ENCODE peak calls at places on chromosome 4, in seven cellular contexts. A is lower lobe of right lung, O is OCI-LY7, V is spleen, W is kidney, U is AG04450, R is psoas muscle. E is an unnamed sample.

GRCh38 chr4:7154351-7154981 is 37.9 kb upstream of the SORCS2 start:
- DNase-seq in R (peak), U (no peak), W (no peak), O (no peak), V (peak), A (peak), E (no peak)

GRCh38 chr4:74006009-74006476 is 7.6 kb upstream of the CXCL5 start:
- DNase-seq in O (no peak), W (no peak), R (no peak), U (no peak), A (no peak), V (no peak), E (no peak)

GRCh38 chr4:54165438-54165837 is 63.7 kb upstream of the PDGFRA start:
- DNase-seq in A (no peak), V (no peak), R (no peak), W (no peak), U (peak), O (no peak), E (no peak)

GRCh38 chr4:159904906-159905305 is 802.0 kb downstream of the RAPGEF2 start:
- DNase-seq in W (no peak), A (no peak), U (no peak), V (no peak), O (no peak), R (no peak), E (no peak)

GRCh38 chr4:2788532-2789103 is 4.3 kb upstream of the SH3BP2 start:
- DNase-seq in V (peak), W (peak), R (peak), O (no peak), U (no peak), A (peak), E (peak)

GRCh38 chr4:146235654-146236570 is 21.6 kb downstream of the REELD1 start:
- DNase-seq in U (no peak), A (peak), R (no peak), V (no peak), W (no peak), O (no peak), E (peak)

GRCh38 chr4:79467246-79467932 is 59.4 kb upstream of the GK2 start:
- DNase-seq in U (no peak), V (no peak), R (no peak), A (no peak), W (no peak), O (no peak), E (no peak)

GRCh38 chr4:20995591-20995990 is 295.3 kb downstream of the PACRGL start:
- DNase-seq in W (no peak), A (no peak), R (no peak), U (no peak), V (no peak), O (no peak), E (no peak)

GRCh38 chr4:16667464-16667863 is 231.0 kb downstream of the LDB2 start:
- DNase-seq in R (no peak), O (no peak), A (no peak), U (peak), V (no peak), W (no peak), E (no peak)

GRCh38 chr4:10733016-10733415 is 48.4 kb upstream of the CLNK start:
- DNase-seq in A (no peak), R (no peak), W (no peak), U (no peak), V (no peak), O (no peak), E (no peak)

GRCh38 chr4:145804134-145804533 is 124.2 kb downstream of the C4orf51 start:
- DNase-seq in U (peak), O (no peak), R (no peak), W (no peak), A (no peak), V (no peak), E (no peak)

GRCh38 chr4:159455675-159456235 is 352.9 kb downstream of the RAPGEF2 start:
- DNase-seq in A (no peak), V (no peak), O (peak), R (no peak), W (no peak), U (no peak), E (no peak)

GRCh38 chr4:94455081-94455480 is 3.3 kb downstream of the PDLIM5 start:
- DNase-seq in U (peak), W (peak), O (no peak), R (peak), V (no peak), A (peak), E (peak)

GRCh38 chr4:115030281-115030680 is 83.1 kb downstream of the NDST4 start:
- DNase-seq in W (no peak), V (no peak), U (no peak), R (no peak), A (no peak), O (no peak), E (no peak)

GRCh38 chr4:185811509-185812364 is at the start of gene SORBS2:
- DNase-seq in V (peak), W (peak), A (peak), R (no peak), O (peak), U (no peak), E (no peak)

GRCh38 chr4:958836-959337 is 14.5 kb downstream of the DGKQ start:
- DNase-seq in W (peak), R (peak), A (no peak), O (no peak), V (peak), U (no peak), E (peak)

GRCh38 chr4:959338-960139 is 13.8 kb downstream of the DGKQ start:
- DNase-seq in O (no peak), A (no peak), W (peak), U (no peak), V (peak), R (peak), E (peak)

GRCh38 chr4:961651-962230 is 11.6 kb downstream of the DGKQ start:
- DNase-seq in V (peak), W (peak), A (no peak), U (no peak), O (no peak), R (peak), E (no peak)

GRCh38 chr4:960736-961650 is 12.4 kb downstream of the DGKQ start:
- DNase-seq in W (peak), O (no peak), V (peak), A (no peak), U (no peak), R (peak), E (peak)

DNA sequence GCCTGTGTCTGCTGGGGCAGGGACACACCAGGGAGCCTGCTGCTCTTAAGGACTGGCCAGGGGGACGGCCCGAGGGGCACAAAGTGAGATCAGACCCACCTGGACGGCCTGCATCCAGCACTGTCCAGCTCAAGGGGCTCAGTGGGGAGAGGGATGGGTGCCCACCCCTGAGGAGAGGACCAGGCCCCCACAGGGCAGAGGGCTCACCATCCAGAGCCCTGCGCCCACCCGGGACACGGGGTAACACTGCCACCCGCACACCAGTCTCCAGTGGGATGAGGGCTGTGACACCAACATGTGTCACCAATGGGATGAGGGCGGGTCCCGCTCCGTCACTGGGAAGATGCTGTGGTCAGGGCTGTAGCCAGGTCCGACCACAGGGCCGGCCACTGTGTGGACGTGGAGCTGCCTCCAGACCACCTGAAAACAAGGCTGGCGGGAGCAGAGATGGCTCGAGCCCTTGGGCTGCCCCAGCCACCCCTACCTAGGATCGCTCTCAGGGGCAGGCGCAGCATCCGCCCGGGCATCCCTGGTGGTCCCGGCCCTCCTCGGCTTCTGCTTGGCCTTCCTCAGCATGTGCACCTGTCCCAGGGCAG is 13.1 kb downstream of the DGKQ start:
- DNase-seq in A (no peak), V (peak), W (peak), O (no peak), U (no peak), R (peak), E (peak)
- H3K27ac ChIP-seq in A (no peak), V (no peak), W (no peak), O (no peak), U (no peak), R (no peak), E (no peak)

GRCh38 chr4:134200811-134201215 is 776 bp downstream of the PABPC4L start:
- DNase-seq in U (no peak), A (peak), W (peak), R (peak), V (peak), O (no peak), E (peak)
- H3K27ac ChIP-seq in U (no peak), A (no peak), W (peak), R (peak), V (no peak), O (no peak), E (no peak)

GRCh38 chr4:163540448-163540847 is 46.0 kb downstream of the TMA16 start:
- DNase-seq in W (no peak), R (no peak), O (no peak), U (no peak), V (no peak), A (no peak), E (no peak)

GRCh38 chr4:163542275-163542674 is 47.8 kb downstream of the TMA16 start:
- DNase-seq in R (no peak), O (no peak), U (no peak), V (no peak), W (no peak), A (no peak), E (no peak)

GRCh38 chr4:163536101-163536500 is 41.6 kb downstream of the TMA16 start:
- DNase-seq in V (no peak), W (no peak), A (no peak), R (no peak), O (no peak), U (peak), E (no peak)

GRCh38 chr4:163544407-163545038 is 50.0 kb downstream of the TMA16 start:
- DNase-seq in U (no peak), O (peak), R (peak), W (peak), V (peak), A (peak), E (peak)

GRCh38 chr4:163540977-163541376 is 46.5 kb downstream of the TMA16 start:
- DNase-seq in V (no peak), O (no peak), U (peak), A (no peak), R (no peak), W (no peak), E (no peak)
- H3K27ac ChIP-seq in V (no peak), O (no peak), U (peak), A (no peak), R (no peak), W (no peak), E (peak)

GRCh38 chr4:41215155-41215554 is 813 bp upstream of the APBB2 start:
- DNase-seq in U (no peak), O (no peak), W (no peak), A (no peak), V (no peak), R (no peak), E (no peak)

GRCh38 chr4:41215969-41216293 is 1.6 kb upstream of the APBB2 start:
- DNase-seq in O (no peak), A (no peak), R (no peak), U (no peak), W (no peak), V (no peak), E (no peak)

GRCh38 chr4:41213563-41214157 is 682 bp downstream of the APBB2 start:
- DNase-seq in O (peak), V (peak), U (no peak), W (peak), A (no peak), R (peak), E (peak)

GRCh38 chr4:41212221-41213203 is 1.8 kb downstream of the APBB2 start:
- DNase-seq in A (no peak), W (no peak), O (peak), V (no peak), R (no peak), U (no peak), E (no peak)

DNA sequence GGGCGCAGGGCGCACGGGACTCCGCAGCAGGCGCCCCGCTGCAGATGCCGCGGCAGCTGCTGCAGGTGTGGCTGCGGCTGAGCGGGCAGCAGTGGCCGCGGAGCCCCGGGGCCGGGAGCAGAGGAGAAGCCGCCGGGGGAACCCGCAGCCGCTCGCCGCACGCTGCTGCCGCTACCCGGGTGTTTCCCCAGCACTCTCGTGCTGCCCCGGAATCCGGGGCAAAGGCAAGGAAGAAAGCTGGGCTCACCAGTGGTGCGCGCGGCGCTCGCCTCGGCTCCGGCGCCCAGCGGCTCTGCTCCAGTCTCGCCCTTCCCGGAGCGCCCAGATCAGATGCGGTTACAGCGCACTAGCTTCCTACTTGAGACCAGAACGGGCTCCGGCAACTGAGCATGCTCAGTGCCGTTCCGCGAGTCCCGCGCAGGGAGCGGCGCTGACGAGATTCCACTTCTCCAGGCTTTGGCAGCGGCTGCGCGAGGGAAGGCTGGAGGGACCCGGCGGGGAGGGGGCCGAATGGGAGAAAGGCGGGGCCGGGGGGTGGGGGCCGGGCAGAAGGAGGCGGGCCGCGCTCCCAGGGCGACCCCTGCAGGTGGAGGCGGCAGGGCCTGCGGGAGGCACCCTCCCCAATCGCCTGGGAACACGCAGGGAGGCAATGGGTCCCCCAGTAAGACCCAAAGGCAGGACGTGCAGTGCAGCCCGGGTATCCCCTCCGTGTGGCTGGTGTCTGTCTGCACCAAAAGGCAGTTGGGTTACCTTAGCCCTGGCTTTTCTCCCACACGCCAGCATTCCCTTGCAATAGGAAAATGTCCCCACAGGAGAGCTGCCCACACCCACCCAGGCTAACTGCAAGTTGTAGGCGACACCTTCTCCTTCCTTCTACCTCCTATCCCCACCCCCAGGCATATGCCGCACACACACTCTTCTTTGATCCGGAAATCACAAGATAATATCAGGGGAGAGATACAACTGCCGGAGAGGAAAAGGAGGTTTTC is at the start of gene APBB2:
- DNase-seq in O (peak), A (peak), W (peak), U (peak), V (peak), R (peak), E (peak)
- H3K27ac ChIP-seq in O (peak), A (peak), W (peak), U (peak), V (peak), R (peak), E (peak)

GRCh38 chr4:126247409-126247808 is 932.7 kb downstream of the FAT4 start:
- DNase-seq in R (no peak), A (no peak), U (no peak), O (no peak), W (no peak), V (no peak), E (no peak)

GRCh38 chr4:126238010-126238409 is 923.3 kb downstream of the FAT4 start:
- DNase-seq in R (no peak), A (no peak), V (no peak), W (no peak), U (no peak), O (no peak), E (no peak)

GRCh38 chr4:126242679-126243390 is 928.1 kb downstream of the FAT4 start:
- DNase-seq in U (no peak), O (no peak), V (peak), W (no peak), R (peak), A (no peak), E (no peak)

DNA sequence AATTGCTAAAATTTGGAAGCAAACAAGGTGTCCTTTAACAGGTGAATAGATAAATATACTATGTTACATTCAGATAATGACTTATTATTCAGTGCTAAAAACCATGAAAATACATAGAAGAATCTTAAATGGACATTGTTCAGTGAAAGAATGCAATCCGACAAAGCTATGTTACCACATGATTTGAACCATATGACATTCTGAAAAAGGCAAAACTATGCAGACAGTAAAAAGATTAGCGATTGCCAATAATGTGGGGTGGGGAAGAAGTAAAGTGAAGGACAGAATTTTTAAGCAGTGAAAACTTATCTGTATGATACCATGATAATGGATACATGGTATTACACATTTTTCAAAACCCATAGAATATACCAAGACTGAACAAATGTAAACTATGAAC is 926.9 kb downstream of the FAT4 start:
- DNase-seq in A (no peak), O (no peak), W (no peak), V (no peak), U (no peak), R (no peak), E (no peak)
- H3K27ac ChIP-seq in A (no peak), O (no peak), W (no peak), V (no peak), U (no peak), R (no peak), E (no peak)